ENCODE peak calls at places on chromosomes 12 and 14, in six cellular contexts. H is ovary, D is heart left ventricle, W is breast epithelium, J is sigmoid colon, O is right lobe of liver. B is an unnamed sample. For H3K36me3, the result is how much of the 10 kb centered on the place peaks cover.

GRCh38 chr14:76550534-76550933 is 174.6 kb downstream of the ESRRB start:
- DNase-seq in H (no peak), D (no peak), W (no peak), J (no peak), O (no peak), B (no peak)

GRCh38 chr12:12010277-12011031 is 60.3 kb upstream of the BCL2L14 start:
- DNase-seq in H (no peak), D (peak), W (peak), J (peak), O (no peak), B (peak)

GRCh38 chr14:95287176-95287754 is 32.4 kb downstream of the CLMN start:
- DNase-seq in H (no peak), D (peak), W (peak), J (no peak), O (no peak), B (no peak)

GRCh38 chr12:92094751-92095161 is 50.9 kb downstream of the BTG1 start:
- DNase-seq in H (no peak), D (no peak), W (no peak), J (no peak), O (peak), B (no peak)

GRCh38 chr12:61043838-61044237 is 1216.4 kb upstream of the USP15 start:
- DNase-seq in H (no peak), D (no peak), W (no peak), J (no peak), O (no peak), B (no peak)

GRCh38 chr12:26123482-26123980 is 1.3 kb downstream of the BHLHE41 start:
- DNase-seq in H (no peak), D (no peak), W (no peak), J (no peak), O (no peak), B (no peak)

GRCh38 chr14:100891501-100892445 is 11.7 kb downstream of the RTL1 start:
- DNase-seq in H (peak), D (peak), W (no peak), J (peak), O (peak), B (no peak)

GRCh38 chr12:111546758-111547383 is 52.2 kb downstream of the ATXN2 start:
- DNase-seq in H (no peak), D (no peak), W (no peak), J (no peak), O (no peak), B (no peak)

GRCh38 chr12:38771871-38772270 is 133.5 kb downstream of the CPNE8 start:
- DNase-seq in H (no peak), D (no peak), W (no peak), J (no peak), O (no peak), B (no peak)

GRCh38 chr12:13661005-13661887 is 320.2 kb downstream of the GRIN2B start:
- DNase-seq in H (peak), D (peak), W (peak), J (peak), O (peak), B (peak)

GRCh38 chr12:18141583-18141982 is 51.6 kb upstream of the RERGL start:
- DNase-seq in H (no peak), D (no peak), W (no peak), J (no peak), O (no peak), B (no peak)

GRCh38 chr14:70882771-70883492 is 24.3 kb upstream of the PCNX1 start:
- DNase-seq in H (no peak), D (no peak), W (no peak), J (no peak), O (no peak), B (no peak)

GRCh38 chr12:38515912-38516311 is 199.3 kb downstream of the ALG10B start:
- DNase-seq in H (no peak), D (no peak), W (no peak), J (no peak), O (no peak), B (no peak)

GRCh38 chr12:50515587-50515986 is 10.8 kb downstream of the DIP2B start:
- DNase-seq in H (no peak), D (no peak), W (no peak), J (no peak), O (no peak), B (no peak)

GRCh38 chr12:15044461-15044860 is 71.6 kb downstream of the PDE6H start:
- DNase-seq in H (no peak), D (no peak), W (no peak), J (no peak), O (no peak), B (no peak)

GRCh38 chr14:59190372-59190771 is 1.9 kb downstream of the DAAM1 start:
- DNase-seq in H (no peak), D (no peak), W (no peak), J (no peak), O (no peak), B (peak)

GRCh38 chr12:5165296-5165970 is 121.8 kb downstream of the KCNA5 start:
- DNase-seq in H (no peak), D (no peak), W (no peak), J (no peak), O (no peak), B (no peak)

GRCh38 chr12:75670175-75670574 is 158.8 kb upstream of the KRR1 start:
- DNase-seq in H (no peak), D (no peak), W (no peak), J (no peak), O (no peak), B (no peak)

GRCh38 chr12:14267724-14268123 is 97.8 kb upstream of the ATF7IP start:
- DNase-seq in H (no peak), D (no peak), W (no peak), J (no peak), O (no peak), B (no peak)

GRCh38 chr14:33754264-33754663 is 196.6 kb downstream of the EGLN3 start:
- DNase-seq in H (no peak), D (no peak), W (no peak), J (no peak), O (no peak), B (no peak)

GRCh38 chr14:48925184-48925583 is 661.0 kb downstream of the RPS29 start:
- DNase-seq in H (no peak), D (no peak), W (no peak), J (no peak), O (no peak), B (no peak)

GRCh38 chr14:100469632-100470522 is 117.3 kb downstream of the BEGAIN start:
- DNase-seq in H (no peak), D (no peak), W (no peak), J (no peak), O (no peak), B (no peak)

GRCh38 chr14:21748869-21749303 is 75.3 kb upstream of the OR4E1 start:
- DNase-seq in H (no peak), D (no peak), W (no peak), J (no peak), O (no peak), B (peak)

GRCh38 chr12:27592548-27592947 is 68.5 kb downstream of the PPFIBP1 start:
- DNase-seq in H (peak), D (no peak), W (peak), J (peak), O (no peak), B (no peak)

GRCh38 chr14:21107360-21107781 is 6.5 kb downstream of the TMEM253 start:
- DNase-seq in H (no peak), D (no peak), W (no peak), J (no peak), O (no peak), B (no peak)

GRCh38 chr14:96752594-96752993 is 44.6 kb upstream of the VRK1 start:
- DNase-seq in H (no peak), D (no peak), W (no peak), J (no peak), O (no peak), B (no peak)

GRCh38 chr14:61838661-61839060 is 76.4 kb downstream of the SNAPC1 start:
- DNase-seq in H (no peak), D (no peak), W (no peak), J (no peak), O (no peak), B (no peak)

GRCh38 chr12:123001467-123001866 is 21.0 kb downstream of the ARL6IP4 start:
- DNase-seq in H (no peak), D (no peak), W (no peak), J (no peak), O (no peak), B (no peak)

GRCh38 chr14:54654600-54654999 is 87.7 kb downstream of the SAMD4A start:
- DNase-seq in H (no peak), D (no peak), W (no peak), J (no peak), O (no peak), B (no peak)
- H3K4me3 ChIP-seq in H (no peak), D (no peak), W (no peak), J (no peak), O (no peak), B (no peak)

GRCh38 chr12:110048242-110049027 is at the start of gene C12orf76:
- DNase-seq in H (peak), D (peak), W (peak), J (peak), O (peak), B (peak)
- TF ChIP-seq POLR2A in H (no peak), D (peak), W (peak), J (peak), O (peak), B (peak)

GRCh38 chr14:24437020-24437735 is 5.4 kb downstream of the SDR39U1 start:
- DNase-seq in H (no peak), D (no peak), W (no peak), J (peak), O (no peak), B (no peak)
- H3K36me3 ChIP-seq in H (under half), D (half or more), W (under half), J (under half), O (half or more), B (under half)

GRCh38 chr12:43579240-43579639 is 27.2 kb upstream of the ADAMTS20 start:
- DNase-seq in H (no peak), D (no peak), W (no peak), J (no peak), O (no peak), B (no peak)
- H3K4me3 ChIP-seq in H (no peak), D (no peak), W (no peak), J (no peak), O (no peak), B (no peak)

GRCh38 chr12:21065845-21066244 is 65.1 kb upstream of the SLCO1B1 start:
- DNase-seq in H (no peak), D (no peak), W (no peak), J (no peak), O (no peak), B (no peak)
- TF ChIP-seq POLR2A in H (no peak), D (no peak), W (no peak), J (no peak), O (no peak), B (no peak)

GRCh38 chr12:48831257-48831656 is 13.0 kb downstream of the CACNB3 start:
- DNase-seq in H (no peak), D (no peak), W (no peak), J (no peak), O (no peak), B (no peak)
- H3K36me3 ChIP-seq in H (under half), D (half or more), W (under half), J (half or more), O (half or more), B (under half)